ENCODE peak calls at places on chromosomes 5 and 9, in seven cellular contexts. Y is dorsolateral prefrontal cortex; I is astrocyte of the spinal cord; K is EL; E is choroid plexus epithelial cell; M is prostate gland; L is activated CD8-positive, alpha-beta memory T cell treated with anti-CD3 and anti-CD28 coated beads for 4 hours. R is an unnamed sample.

GRCh38 chr5:14406554-14406849 is 175.1 kb upstream of the OTULINL start:
- DNase-seq in Y (no peak), I (peak; percentile 95), K (peak; percentile 97), E (peak; percentile 86), M (no peak), L (no peak), R (no peak)

GRCh38 chr9:93676310-93677054 is 100.1 kb downstream of the PHF2 start:
- DNase-seq in Y (peak; percentile 24), I (no peak), K (no peak), E (no peak), M (no peak), L (no peak), R (peak; percentile 33)

GRCh38 chr5:125326114-125326513 is 579.7 kb upstream of the ZNF608 start:
- DNase-seq in Y (no peak), I (peak; percentile 72), K (peak; percentile 92), E (peak; percentile 90), M (no peak), L (no peak), R (peak; percentile 45)

GRCh38 chr5:105392710-105393149 is 1830.1 kb upstream of the NUDT12 start:
- DNase-seq in Y (no peak), I (no peak), K (no peak), E (no peak), M (no peak), L (no peak), R (no peak)

GRCh38 chr5:180631549-180632392 is 17.6 kb downstream of the FLT4 start:
- DNase-seq in Y (peak; percentile 12), I (no peak), K (no peak), E (no peak), M (no peak), L (no peak), R (no peak)

GRCh38 chr5:128782446-128782845 is 182.8 kb upstream of the SLC27A6 start:
- DNase-seq in Y (peak; percentile 46), I (peak; percentile 94), K (peak; percentile 89), E (peak; percentile 93), M (peak; percentile 71), L (no peak), R (peak; percentile 80)

GRCh38 chr5:66315784-66316183 is 171.7 kb downstream of the SREK1 start:
- DNase-seq in Y (no peak), I (no peak), K (no peak), E (no peak), M (no peak), L (no peak), R (no peak)

GRCh38 chr5:107384256-107384655 is 286.5 kb downstream of the EFNA5 start:
- DNase-seq in Y (no peak), I (no peak), K (no peak), E (no peak), M (no peak), L (no peak), R (no peak)

GRCh38 chr9:136484153-136485048 is 1.6 kb upstream of the SEC16A start:
- DNase-seq in Y (no peak), I (no peak), K (peak; percentile 23), E (no peak), M (peak; percentile 27), L (no peak), R (peak; percentile 62)

GRCh38 chr9:137205126-137206069 is at the start of the genes NDOR1 and TMEM203:
- DNase-seq in Y (peak; percentile 91), I (peak; percentile 80), K (peak; percentile 85), E (peak; percentile 80), M (peak; percentile 87), L (peak; percentile 87), R (peak; percentile 92)

GRCh38 chr9:621199-621860 is 220.2 kb upstream of the DMRT1 start:
- DNase-seq in Y (no peak), I (no peak), K (no peak), E (peak; percentile 13), M (no peak), L (no peak), R (no peak)

GRCh38 chr9:130352081-130352480 is 86.5 kb downstream of the HMCN2 start:
- DNase-seq in Y (no peak), I (no peak), K (no peak), E (peak; percentile 20), M (peak; percentile 25), L (no peak), R (no peak)

GRCh38 chr5:85293139-85293785 is 908.6 kb upstream of the EDIL3 start:
- DNase-seq in Y (no peak), I (no peak), K (no peak), E (no peak), M (no peak), L (no peak), R (no peak)

GRCh38 chr5:170632266-170632984 is 128.6 kb downstream of the KCNIP1 start:
- DNase-seq in Y (no peak), I (no peak), K (no peak), E (no peak), M (no peak), L (no peak), R (no peak)

GRCh38 chr9:137190315-137190853 is 1.9 kb downstream of the SSNA1 start:
- DNase-seq in Y (no peak), I (no peak), K (no peak), E (no peak), M (no peak), L (no peak), R (no peak)

GRCh38 chr5:96338624-96339023 is 94.4 kb downstream of the PCSK1 start:
- DNase-seq in Y (no peak), I (no peak), K (no peak), E (peak; percentile 68), M (peak; percentile 67), L (no peak), R (no peak)

GRCh38 chr9:97696025-97696822 is 916 bp downstream of the XPA start:
- DNase-seq in Y (no peak), I (peak; percentile 45), K (peak; percentile 47), E (peak; percentile 51), M (no peak), L (no peak), R (no peak)

GRCh38 chr9:71250626-71251025 is 129.2 kb upstream of the TRPM3 start:
- DNase-seq in Y (no peak), I (no peak), K (no peak), E (no peak), M (no peak), L (no peak), R (no peak)

GRCh38 chr5:125411163-125412050 is 665.0 kb upstream of the ZNF608 start:
- DNase-seq in Y (no peak), I (peak; percentile 85), K (peak; percentile 74), E (peak; percentile 67), M (peak; percentile 33), L (no peak), R (no peak)

GRCh38 chr5:115549154-115549553 is 4.6 kb upstream of the FEM1C start:
- DNase-seq in Y (no peak), I (no peak), K (peak; percentile 53), E (peak; percentile 56), M (no peak), L (no peak), R (no peak)

GRCh38 chr5:31364881-31365636 is 166.8 kb downstream of the DROSHA start:
- DNase-seq in Y (no peak), I (peak; percentile 69), K (peak; percentile 84), E (peak; percentile 53), M (no peak), L (no peak), R (no peak)

GRCh38 chr9:89593776-89594427 is 10.9 kb upstream of the GADD45G start:
- DNase-seq in Y (no peak), I (peak; percentile 13), K (peak; percentile 21), E (peak; percentile 69), M (no peak), L (peak; percentile 32), R (peak; percentile 65)

GRCh38 chr9:135119496-135120064 is 32.1 kb downstream of the OLFM1 start:
- DNase-seq in Y (no peak), I (no peak), K (no peak), E (no peak), M (no peak), L (no peak), R (no peak)

GRCh38 chr9:7121664-7122063 is 363.9 kb downstream of the KDM4C start:
- DNase-seq in Y (no peak), I (no peak), K (no peak), E (no peak), M (no peak), L (no peak), R (no peak)

GRCh38 chr9:134028575-134029247 is 3.4 kb downstream of the BRD3OS start:
- DNase-seq in Y (no peak), I (no peak), K (no peak), E (no peak), M (no peak), L (no peak), R (no peak)

GRCh38 chr5:91189480-91190332 is 193.4 kb downstream of the ARRDC3 start:
- DNase-seq in Y (no peak), I (peak; percentile 95), K (peak; percentile 60), E (peak; percentile 96), M (no peak), L (no peak), R (peak; percentile 62)

GRCh38 chr5:94433393-94434149 is 184.8 kb downstream of the KIAA0825 start:
- DNase-seq in Y (no peak), I (peak; percentile 71), K (peak; percentile 49), E (peak; percentile 97), M (peak; percentile 19), L (no peak), R (no peak)

GRCh38 chr5:14011089-14012004 is 66.9 kb upstream of the DNAH5 start:
- DNase-seq in Y (peak; percentile 84), I (peak; percentile 87), K (peak; percentile 94), E (peak; percentile 91), M (peak; percentile 83), L (no peak), R (peak; percentile 88)

GRCh38 chr5:30505014-30505886 is 688.2 kb upstream of the CDH6 start:
- DNase-seq in Y (no peak), I (peak; percentile 72), K (peak; percentile 10), E (peak; percentile 57), M (no peak), L (no peak), R (no peak)

GRCh38 chr9:90642570-90643539 is at the start of gene DIRAS2:
- DNase-seq in Y (peak; percentile 83), I (peak; percentile 70), K (peak; percentile 32), E (peak; percentile 65), M (peak; percentile 50), L (no peak), R (peak; percentile 68)

GRCh38 chr5:168706655-168707069 is 127.5 kb upstream of the PANK3 start:
- DNase-seq in Y (peak; percentile 50), I (peak; percentile 38), K (peak; percentile 35), E (peak; percentile 64), M (no peak), L (no peak), R (no peak)

GRCh38 chr9:83937861-83938455 is 16.7 kb upstream of the KIF27 start:
- DNase-seq in Y (no peak), I (peak; percentile 67), K (peak; percentile 66), E (peak; percentile 81), M (peak; percentile 25), L (no peak), R (peak; percentile 38)

GRCh38 chr5:61362796-61363364 is 30.8 kb downstream of the ZSWIM6 start:
- DNase-seq in Y (no peak), I (no peak), K (peak; percentile 46), E (peak; percentile 38), M (no peak), L (no peak), R (no peak)

GRCh38 chr5:72067682-72068470 is 39.4 kb upstream of the MAP1B start:
- DNase-seq in Y (no peak), I (peak; percentile 88), K (peak; percentile 89), E (peak; percentile 92), M (no peak), L (no peak), R (no peak)

GRCh38 chr5:113340537-113340936 is 94.3 kb downstream of the TSSK1B start:
- DNase-seq in Y (peak; percentile 38), I (no peak), K (peak; percentile 4), E (no peak), M (no peak), L (no peak), R (no peak)

GRCh38 chr5:170745481-170746061 is 38.0 kb upstream of the GABRP start:
- DNase-seq in Y (no peak), I (no peak), K (peak; percentile 83), E (peak; percentile 16), M (peak; percentile 62), L (no peak), R (peak; percentile 41)

GRCh38 chr5:38426986-38427950 is 129.2 kb downstream of the LIFR start:
- DNase-seq in Y (no peak), I (no peak), K (peak; percentile 47), E (peak; percentile 70), M (no peak), L (no peak), R (no peak)

GRCh38 chr5:69364414-69364813 is 4.9 kb downstream of the AK6 start:
- DNase-seq in Y (no peak), I (peak; percentile 12), K (no peak), E (peak; percentile 54), M (no peak), L (no peak), R (no peak)